ENCODE peak calls at places on chromosome 2, in five cellular contexts. P, C, B, T and H are unnamed samples.

GRCh38 chr2:215034154-215034553 is 104.3 kb downstream of the ABCA12 start:
- DNase-seq in P (no peak), C (no peak), B (no peak), T (no peak), H (no peak)

GRCh38 chr2:54606393-54606973 is 117.0 kb upstream of the EML6 start:
- DNase-seq in P (peak), C (peak), B (no peak), T (no peak), H (no peak)

GRCh38 chr2:70360661-70361316 is 58.9 kb upstream of the FAM136A start:
- DNase-seq in P (no peak), C (no peak), B (no peak), T (no peak), H (no peak)

GRCh38 chr2:46983065-46983801 is 67.6 kb upstream of the MCFD2 start:
- DNase-seq in P (peak), C (no peak), B (no peak), T (no peak), H (peak)

GRCh38 chr2:224802407-224802806 is 86.2 kb upstream of the CCDC195 start:
- DNase-seq in P (peak), C (no peak), B (peak), T (no peak), H (no peak)

GRCh38 chr2:39737661-39738060 is 41.4 kb downstream of the THUMPD2 start:
- DNase-seq in P (peak), C (no peak), B (peak), T (no peak), H (no peak)

GRCh38 chr2:119371111-119371510 is 4.3 kb downstream of the DBI start:
- DNase-seq in P (no peak), C (no peak), B (no peak), T (no peak), H (no peak)

GRCh38 chr2:71067567-71068217 is 756 bp upstream of the NAGK start:
- DNase-seq in P (peak), C (peak), B (no peak), T (no peak), H (no peak)

GRCh38 chr2:137167651-137168050 is 402.3 kb downstream of the THSD7B start:
- DNase-seq in P (no peak), C (no peak), B (no peak), T (no peak), H (no peak)

GRCh38 chr2:43169987-43170732 is 56.2 kb downstream of the ZFP36L2 start:
- DNase-seq in P (no peak), C (peak), B (no peak), T (peak), H (no peak)

GRCh38 chr2:156219491-156220100 is 112.9 kb downstream of the NR4A2 start:
- DNase-seq in P (no peak), C (no peak), B (no peak), T (no peak), H (no peak)

GRCh38 chr2:19225931-19226330 is 132.5 kb downstream of the OSR1 start:
- DNase-seq in P (no peak), C (no peak), B (no peak), T (no peak), H (no peak)

GRCh38 chr2:144948205-144948855 is 428.4 kb upstream of the ZEB2 start:
- DNase-seq in P (no peak), C (no peak), B (no peak), T (no peak), H (no peak)

GRCh38 chr2:226116346-226116745 is 683.3 kb downstream of the IRS1 start:
- DNase-seq in P (no peak), C (no peak), B (no peak), T (no peak), H (no peak)

GRCh38 chr2:111032721-111033532 is 87.8 kb upstream of the BCL2L11 start:
- DNase-seq in P (no peak), C (no peak), B (peak), T (no peak), H (peak)

GRCh38 chr2:229852565-229852964 is 69.2 kb downstream of the TRIP12 start:
- DNase-seq in P (peak), C (peak), B (no peak), T (no peak), H (peak)

GRCh38 chr2:150165988-150166965 is 321.2 kb downstream of the RND3 start:
- DNase-seq in P (no peak), C (no peak), B (no peak), T (no peak), H (no peak)

GRCh38 chr2:123085479-123085878 is 939.6 kb upstream of the CNTNAP5 start:
- DNase-seq in P (no peak), C (no peak), B (no peak), T (no peak), H (no peak)

GRCh38 chr2:83971547-83971946 is 487.5 kb downstream of the SUCLG1 start:
- DNase-seq in P (no peak), C (no peak), B (no peak), T (no peak), H (no peak)

GRCh38 chr2:73037947-73038585 is 33.4 kb downstream of the SFXN5 start:
- DNase-seq in P (no peak), C (no peak), B (no peak), T (no peak), H (no peak)

GRCh38 chr2:236642584-236643291 is 73.1 kb downstream of the ACKR3 start:
- DNase-seq in P (peak), C (no peak), B (peak), T (peak), H (peak)

GRCh38 chr2:217964255-217964654 is 38.5 kb downstream of the TNS1 start:
- DNase-seq in P (no peak), C (no peak), B (no peak), T (no peak), H (no peak)

GRCh38 chr2:216339456-216340279 is 32.6 kb downstream of the MARCHF4 start:
- DNase-seq in P (peak), C (no peak), B (no peak), T (no peak), H (no peak)

GRCh38 chr2:186704897-186705296 is 11.0 kb downstream of the FAM171B start:
- DNase-seq in P (no peak), C (no peak), B (no peak), T (no peak), H (no peak)

GRCh38 chr2:148781544-148781943 is 93.5 kb upstream of the KIF5C start:
- DNase-seq in P (no peak), C (no peak), B (peak), T (no peak), H (no peak)

GRCh38 chr2:64400103-64400728 is 53.7 kb upstream of the LGALSL start:
- DNase-seq in P (no peak), C (no peak), B (no peak), T (no peak), H (no peak)

GRCh38 chr2:209577376-209578357 is 153.8 kb downstream of the MAP2 start:
- DNase-seq in P (peak), C (no peak), B (no peak), T (no peak), H (no peak)

GRCh38 chr2:180124273-180124881 is 117.3 kb upstream of the CWC22 start:
- DNase-seq in P (peak), C (no peak), B (peak), T (no peak), H (no peak)

GRCh38 chr2:183837157-183837556 is 712.9 kb downstream of the NUP35 start:
- DNase-seq in P (no peak), C (no peak), B (no peak), T (peak), H (no peak)

GRCh38 chr2:137770161-137770560 is 194.1 kb upstream of the HNMT start:
- DNase-seq in P (no peak), C (no peak), B (no peak), T (no peak), H (no peak)

GRCh38 chr2:138846216-138846821 is 66.1 kb upstream of the NXPH2 start:
- DNase-seq in P (peak), C (no peak), B (peak), T (no peak), H (no peak)

GRCh38 chr2:182980115-182980514 is 58.1 kb downstream of the NCKAP1 start:
- DNase-seq in P (peak), C (no peak), B (peak), T (no peak), H (no peak)

GRCh38 chr2:179657068-179657467 is 204.3 kb downstream of the ZNF385B start:
- DNase-seq in P (no peak), C (no peak), B (no peak), T (no peak), H (no peak)

GRCh38 chr2:237904806-237905599 is 45.6 kb downstream of the RAMP1 start:
- DNase-seq in P (peak), C (peak), B (no peak), T (peak), H (peak)

GRCh38 chr2:232870002-232870765 is at the start of gene SNORC:
- DNase-seq in P (no peak), C (no peak), B (no peak), T (peak), H (no peak)

GRCh38 chr2:20676353-20677215 is 9.6 kb downstream of the GDF7 start:
- DNase-seq in P (no peak), C (no peak), B (no peak), T (no peak), H (no peak)

GRCh38 chr2:505931-506330 is 171.3 kb downstream of the TMEM18 start:
- DNase-seq in P (no peak), C (no peak), B (no peak), T (no peak), H (no peak)

GRCh38 chr2:12433641-12433990 is 283.1 kb upstream of the TRIB2 start:
- DNase-seq in P (no peak), C (no peak), B (no peak), T (no peak), H (no peak)

GRCh38 chr2:44649426-44649825 is 287.7 kb downstream of the CAMKMT start:
- DNase-seq in P (peak), C (no peak), B (no peak), T (no peak), H (no peak)